ENCODE peak calls at places on chromosomes 16 and 17, in four cellular contexts. One of them, this sample, is unnamed. For H3K79me2, the result is how much of the 10 kb centered on the place peaks cover.

GRCh38 chr16:53960954-53961616 is 257.1 kb downstream of the FTO start:
- DNase-seq in fibroblast of lung: no peak
- DNase-seq in H1: no peak
- DNase-seq in mesendoderm: no peak
- DNase-seq in this sample: no peak

GRCh38 chr17:17150450-17150804 is 55.7 kb downstream of the PLD6 start:
- DNase-seq in fibroblast of lung: no peak
- DNase-seq in H1: no peak
- DNase-seq in mesendoderm: no peak
- DNase-seq in this sample: no peak

GRCh38 chr17:50130778-50131317 is 888 bp upstream of the SAMD14 start:
- DNase-seq in fibroblast of lung: no peak
- DNase-seq in H1: no peak
- DNase-seq in mesendoderm: peak
- DNase-seq in this sample: peak

GRCh38 chr17:4208228-4208627 is 55.6 kb downstream of the ANKFY1 start:
- DNase-seq in fibroblast of lung: no peak
- DNase-seq in H1: no peak
- DNase-seq in mesendoderm: peak
- DNase-seq in this sample: no peak

GRCh38 chr17:17681187-17681743 is at the start of gene RAI1:
- DNase-seq in fibroblast of lung: peak
- DNase-seq in H1: no peak
- DNase-seq in mesendoderm: peak
- DNase-seq in this sample: peak

GRCh38 chr17:82157046-82158035 is 55.3 kb downstream of the CCDC57 start:
- DNase-seq in fibroblast of lung: no peak
- DNase-seq in H1: no peak
- DNase-seq in mesendoderm: no peak
- DNase-seq in this sample: no peak

GRCh38 chr17:1532836-1533602 is 16.6 kb upstream of the INPP5K start:
- DNase-seq in fibroblast of lung: no peak
- DNase-seq in H1: peak
- DNase-seq in mesendoderm: peak
- DNase-seq in this sample: peak

GRCh38 chr16:48611329-48612137 is 1.6 kb upstream of the N4BP1 start:
- DNase-seq in fibroblast of lung: no peak
- DNase-seq in H1: no peak
- DNase-seq in mesendoderm: peak
- DNase-seq in this sample: no peak

GRCh38 chr16:48165961-48166578 is 10.3 kb upstream of the ABCC12 start:
- DNase-seq in fibroblast of lung: no peak
- DNase-seq in H1: no peak
- DNase-seq in mesendoderm: peak
- DNase-seq in this sample: no peak

GRCh38 chr16:56301391-56301850 is 110.1 kb downstream of the GNAO1 start:
- DNase-seq in fibroblast of lung: peak
- DNase-seq in H1: no peak
- DNase-seq in mesendoderm: no peak
- DNase-seq in this sample: no peak

GRCh38 chr17:82881900-82882714 is 42.3 kb upstream of the ZNF750 start:
- DNase-seq in fibroblast of lung: no peak
- DNase-seq in H1: no peak
- DNase-seq in mesendoderm: no peak
- DNase-seq in this sample: no peak

GRCh38 chr16:84826558-84826941 is 6.8 kb downstream of the CRISPLD2 start:
- DNase-seq in fibroblast of lung: no peak
- DNase-seq in H1: no peak
- DNase-seq in mesendoderm: no peak
- DNase-seq in this sample: no peak

GRCh38 chr16:64969221-64969620 is 152.6 kb downstream of the CDH11 start:
- DNase-seq in fibroblast of lung: peak
- DNase-seq in H1: no peak
- DNase-seq in mesendoderm: no peak
- DNase-seq in this sample: no peak

GRCh38 chr16:17273142-17273561 is 197.6 kb downstream of the XYLT1 start:
- DNase-seq in fibroblast of lung: peak
- DNase-seq in H1: no peak
- DNase-seq in mesendoderm: peak
- DNase-seq in this sample: no peak

GRCh38 chr16:73356401-73357079 is 308.6 kb upstream of the ZFHX3 start:
- DNase-seq in fibroblast of lung: no peak
- DNase-seq in H1: no peak
- DNase-seq in mesendoderm: peak
- DNase-seq in this sample: peak

GRCh38 chr16:67537636-67538591 is 9.3 kb downstream of the RIPOR1 start:
- DNase-seq in fibroblast of lung: no peak
- DNase-seq in H1: no peak
- DNase-seq in mesendoderm: peak
- DNase-seq in this sample: peak

GRCh38 chr17:65813306-65813705 is 251.9 kb upstream of the AXIN2 start:
- DNase-seq in fibroblast of lung: peak
- DNase-seq in H1: no peak
- DNase-seq in mesendoderm: peak
- DNase-seq in this sample: no peak

GRCh38 chr17:82107341-82107860 is 9.4 kb upstream of the FASN start:
- DNase-seq in fibroblast of lung: no peak
- DNase-seq in H1: no peak
- DNase-seq in mesendoderm: peak
- DNase-seq in this sample: no peak

GRCh38 chr16:72783716-72784320 is 264.1 kb downstream of the ZFHX3 start:
- DNase-seq in fibroblast of lung: peak
- DNase-seq in H1: no peak
- DNase-seq in mesendoderm: no peak
- DNase-seq in this sample: no peak

GRCh38 chr16:86828653-86829052 is 250.3 kb downstream of the FOXL1 start:
- DNase-seq in fibroblast of lung: no peak
- DNase-seq in H1: no peak
- DNase-seq in mesendoderm: no peak
- DNase-seq in this sample: no peak

GRCh38 chr17:44309472-44309871 is 1.1 kb downstream of the RUNDC3A start:
- DNase-seq in fibroblast of lung: no peak
- DNase-seq in H1: no peak
- DNase-seq in mesendoderm: peak
- DNase-seq in this sample: no peak

GRCh38 chr16:20359997-20360396 is 7.5 kb upstream of the UMOD start:
- DNase-seq in fibroblast of lung: no peak
- DNase-seq in H1: no peak
- DNase-seq in mesendoderm: peak
- DNase-seq in this sample: peak

GRCh38 chr16:2497116-2497630 is 16.6 kb upstream of the ATP6V0C start:
- DNase-seq in fibroblast of lung: no peak
- DNase-seq in H1: no peak
- DNase-seq in mesendoderm: no peak
- DNase-seq in this sample: no peak

GRCh38 chr17:42720996-42721583 is 23.8 kb downstream of the EZH1 start:
- DNase-seq in fibroblast of lung: peak
- DNase-seq in H1: no peak
- DNase-seq in mesendoderm: peak
- DNase-seq in this sample: peak

GRCh38 chr16:2091722-2092620 is 43.7 kb downstream of the PKD1 start:
- DNase-seq in fibroblast of lung: no peak
- DNase-seq in H1: no peak
- DNase-seq in mesendoderm: peak
- DNase-seq in this sample: peak

DNA sequence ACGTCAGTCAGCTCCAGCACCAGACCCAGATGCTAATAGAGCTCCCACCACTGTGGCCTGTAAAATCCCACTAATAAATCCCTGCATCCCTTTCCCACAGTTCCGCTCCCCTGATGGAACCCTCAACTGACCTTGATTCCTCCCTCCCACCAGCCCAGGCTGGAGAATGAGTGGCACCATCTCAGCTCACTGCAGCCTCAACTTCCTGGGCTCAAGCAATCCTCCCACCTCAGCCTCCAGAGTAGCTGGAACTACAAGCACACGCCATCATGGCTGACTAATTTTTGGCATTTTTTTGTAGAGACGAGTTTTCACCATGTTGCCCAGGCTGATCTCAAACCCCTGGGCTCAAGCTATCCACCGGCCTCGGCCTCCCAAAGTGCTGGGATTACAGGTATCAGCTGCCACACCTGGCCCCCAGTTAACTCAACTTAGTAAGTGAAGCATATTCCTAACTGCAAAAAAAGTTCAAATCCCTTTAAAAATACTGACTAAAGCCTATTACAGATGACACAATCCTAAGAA is 15.6 kb downstream of the USP7 start:
- DNase-seq in fibroblast of lung: no peak
- DNase-seq in H1: no peak
- DNase-seq in mesendoderm: no peak
- DNase-seq in this sample: no peak
- H3K79me2 ChIP-seq in fibroblast of lung: half or more
- H3K79me2 ChIP-seq in H1: half or more
- H3K79me2 ChIP-seq in mesendoderm: half or more
- H3K79me2 ChIP-seq in this sample: half or more

GRCh38 chr17:72444517-72445054 is 323.8 kb downstream of the SOX9 start:
- DNase-seq in fibroblast of lung: no peak
- DNase-seq in H1: no peak
- DNase-seq in mesendoderm: no peak
- DNase-seq in this sample: no peak
- H3K79me2 ChIP-seq in fibroblast of lung: under half
- H3K79me2 ChIP-seq in H1: under half
- H3K79me2 ChIP-seq in mesendoderm: under half
- H3K79me2 ChIP-seq in this sample: under half

GRCh38 chr17:45997166-45997565 is 1.9 kb upstream of the STH start:
- DNase-seq in fibroblast of lung: no peak
- DNase-seq in H1: no peak
- DNase-seq in mesendoderm: no peak
- DNase-seq in this sample: no peak
- H3K79me2 ChIP-seq in fibroblast of lung: under half
- H3K79me2 ChIP-seq in H1: under half
- H3K79me2 ChIP-seq in mesendoderm: under half
- H3K79me2 ChIP-seq in this sample: under half

DNA sequence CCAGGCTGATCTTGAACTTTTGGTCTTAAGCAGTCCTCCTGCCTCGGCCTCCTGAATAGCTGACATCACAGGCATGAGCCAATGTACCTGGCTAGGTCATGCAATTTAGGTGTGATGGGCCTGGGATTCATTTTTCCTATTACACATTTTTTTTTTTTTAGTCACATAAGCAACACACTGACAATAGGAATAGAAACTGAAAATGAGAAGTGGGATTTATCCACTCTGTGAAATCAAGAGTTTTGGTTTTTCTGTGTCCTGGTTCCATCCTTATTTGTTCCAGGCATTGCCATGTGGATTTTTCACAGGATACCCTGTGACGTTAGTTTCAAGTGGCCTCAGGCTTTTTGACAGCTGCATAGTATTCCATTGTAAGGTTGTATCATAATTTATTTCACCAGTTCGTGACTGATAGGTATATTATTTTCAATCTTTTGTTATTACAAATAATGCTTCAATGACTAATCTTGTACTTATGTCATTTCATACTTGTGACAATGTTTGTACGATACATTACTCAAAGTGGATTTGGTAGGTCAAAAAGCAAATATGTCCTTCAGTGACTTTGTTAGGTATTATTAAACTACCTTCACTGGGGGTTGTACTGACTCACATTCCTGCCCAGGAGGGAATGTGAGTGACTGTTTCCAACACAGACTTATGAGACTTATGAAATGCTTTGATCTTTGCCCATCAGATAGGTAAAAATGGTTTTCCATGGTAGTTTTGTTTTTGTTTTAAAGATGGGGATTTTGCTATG is 10.6 kb downstream of the ADCY7 start:
- DNase-seq in fibroblast of lung: no peak
- DNase-seq in H1: no peak
- DNase-seq in mesendoderm: no peak
- DNase-seq in this sample: no peak
- H3K79me2 ChIP-seq in fibroblast of lung: under half
- H3K79me2 ChIP-seq in H1: under half
- H3K79me2 ChIP-seq in mesendoderm: under half
- H3K79me2 ChIP-seq in this sample: under half

This sample was measured in neural progenitor cell.